ENCODE peak calls at places on chromosomes 5 and 9, in nine cellular contexts. E, X, L, V, J, U, Q, T and W are unnamed samples.
A peak's percentile ranks its signal among the peaks of the same experiment; 100 is the strongest.

GRCh38 chr5:169225830-169226356 is 75.0 kb downstream of the SLIT3 start:
- DNase-seq in E (no peak), Q (no peak), J (no peak), U (no peak), X (no peak), L (no peak), V (no peak), T (no peak), W (no peak)

GRCh38 chr9:111945216-111945615 is 48.6 kb downstream of the UGCG start:
- DNase-seq in J (no peak), U (no peak), V (no peak), E (no peak), T (no peak), X (peak; percentile 65), Q (no peak), L (no peak), W (peak; percentile 10)

GRCh38 chr5:145855842-145856267 is 17.0 kb downstream of the GRXCR2 start:
- DNase-seq in V (no peak), X (no peak), U (no peak), J (no peak), E (no peak), Q (no peak), L (no peak), T (no peak), W (no peak)

GRCh38 chr5:73311291-73312110 is 137.1 kb downstream of the FOXD1 start:
- DNase-seq in J (no peak), T (no peak), U (no peak), L (peak; percentile 82), V (no peak), E (no peak), X (no peak), Q (no peak), W (no peak)

GRCh38 chr9:120065151-120065550 is 514.8 kb downstream of the CDK5RAP2 start:
- DNase-seq in Q (no peak), E (no peak), X (peak; percentile 9), U (no peak), L (no peak), V (no peak), J (no peak), T (no peak), W (no peak)

GRCh38 chr9:132547976-132548730 is 34.3 kb upstream of the BARHL1 start:
- DNase-seq in U (no peak), X (no peak), L (no peak), J (peak; percentile 7), T (no peak), E (no peak), Q (no peak), V (no peak), W (no peak)

GRCh38 chr9:80841888-80842287 is 847.5 kb downstream of the TLE1 start:
- DNase-seq in V (no peak), J (no peak), T (no peak), U (no peak), Q (no peak), X (no peak), E (no peak), L (no peak), W (no peak)

GRCh38 chr5:149824851-149825250 is 94.7 kb downstream of the PPARGC1B start:
- DNase-seq in Q (peak; percentile 65), U (no peak), E (no peak), X (no peak), V (no peak), T (no peak), J (no peak), L (no peak), W (no peak)

GRCh38 chr5:141398608-141399007 is 861 bp downstream of the PCDHGB5 start:
- DNase-seq in E (no peak), Q (no peak), J (no peak), T (no peak), X (no peak), V (no peak), L (no peak), U (no peak), W (no peak)

GRCh38 chr5:141389153-141390042 is 1.9 kb downstream of the PCDHGB4 start:
- DNase-seq in J (peak; percentile 26), V (no peak), L (no peak), Q (no peak), U (no peak), X (no peak), T (no peak), E (no peak), W (no peak)

GRCh38 chr5:141393267-141393666 is 834 bp downstream of the PCDHGA8 start:
- DNase-seq in Q (no peak), E (no peak), T (no peak), J (peak; percentile 23), U (no peak), V (no peak), X (no peak), L (no peak), W (no peak)

GRCh38 chr5:141388661-141389060 is 1.2 kb downstream of the PCDHGB4 start:
- DNase-seq in J (no peak), Q (no peak), T (no peak), E (no peak), U (no peak), X (no peak), L (no peak), V (no peak), W (no peak)

DNA sequence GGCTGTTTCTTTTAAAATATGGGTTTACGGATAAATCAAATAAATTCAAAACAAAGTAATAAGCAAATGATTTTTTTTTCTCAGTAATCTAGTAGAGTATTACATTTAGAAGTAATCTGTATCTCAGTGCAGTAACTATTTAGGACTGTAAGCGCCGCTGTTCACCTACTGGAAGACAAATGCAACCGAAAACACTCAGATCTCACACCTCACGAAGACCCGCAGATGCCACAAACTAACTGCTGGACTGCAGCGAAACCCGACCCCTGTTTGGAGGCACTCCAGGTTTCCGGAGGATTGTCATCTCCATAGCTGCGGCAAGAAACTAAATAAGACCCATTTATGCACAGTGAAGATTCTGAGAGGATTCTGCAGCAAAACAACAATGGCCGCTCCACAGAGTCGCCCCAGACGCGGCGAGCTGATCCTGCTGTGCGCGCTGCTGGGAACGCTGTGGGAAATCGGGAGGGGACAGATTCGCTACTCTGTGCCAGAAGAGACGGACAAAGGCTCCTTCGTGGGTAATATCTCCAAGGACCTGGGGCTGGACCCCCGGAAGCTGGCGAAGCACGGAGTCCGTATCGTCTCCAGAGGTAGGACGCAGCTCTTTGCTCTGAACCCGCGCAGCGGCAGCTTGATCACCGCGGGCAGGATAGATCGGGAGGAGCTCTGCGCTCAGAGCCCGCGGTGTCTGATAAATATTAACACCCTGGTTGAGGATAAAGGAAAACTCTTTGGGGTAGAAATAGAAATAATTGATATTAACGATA is at the start of gene PCDHGA8:
- DNase-seq in T (no peak), V (peak; percentile 21), E (no peak), J (peak; percentile 31), X (peak; percentile 57), L (no peak), U (no peak), Q (no peak), W (no peak)
- H3K9me3 ChIP-seq in T (peaks cover 37% of the 10 kb centered on the region), V (no peaks in the 10 kb centered on the region), E (peaks cover 73% of the 10 kb centered on the region), J (peaks cover 34% of the 10 kb centered on the region), X (no peaks in the 10 kb centered on the region), L (peaks cover 68% of the 10 kb centered on the region), U (peaks cover 9% of the 10 kb centered on the region), Q (no peaks in the 10 kb centered on the region), W (peaks cover 8% of the 10 kb centered on the region)

DNA sequence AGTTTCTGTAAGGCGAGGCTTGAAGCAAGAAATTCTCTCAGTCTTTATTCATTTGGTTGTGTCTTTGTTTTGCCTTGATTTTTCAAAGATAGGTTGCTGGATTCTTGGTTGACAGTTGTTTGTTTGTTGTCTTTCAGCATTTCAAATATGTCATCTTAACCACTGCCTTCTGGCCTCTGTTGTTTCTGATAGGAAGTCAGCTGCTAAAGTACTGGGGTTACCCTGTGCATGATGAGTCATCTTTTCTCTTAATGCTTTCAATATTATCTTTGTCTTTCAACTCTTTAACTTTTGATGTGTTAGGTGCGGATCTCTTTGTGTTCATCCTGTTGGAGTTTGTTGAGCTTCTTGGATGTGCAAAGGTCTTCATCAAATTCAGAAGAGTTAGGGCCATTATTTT is 1571.3 kb downstream of the MAT2B start:
- DNase-seq in Q (no peak), X (peak; percentile 61), E (no peak), U (no peak), J (no peak), L (no peak), T (no peak), V (no peak), W (no peak)
- H3K9me3 ChIP-seq in Q (no peaks in the 10 kb centered on the region), X (no peaks in the 10 kb centered on the region), E (peaks cover 4% of the 10 kb centered on the region), U (no peaks in the 10 kb centered on the region), J (no peaks in the 10 kb centered on the region), L (peaks cover 8% of the 10 kb centered on the region), T (peaks cover 12% of the 10 kb centered on the region), V (peaks cover 6% of the 10 kb centered on the region), W (no peaks in the 10 kb centered on the region)

GRCh38 chr5:178989311-178989710 is 5.8 kb downstream of the GRM6 start:
- DNase-seq in V (no peak), J (no peak), T (no peak), X (no peak), U (no peak), E (no peak), Q (no peak), L (no peak), W (no peak)

GRCh38 chr5:178986326-178986960 is 8.7 kb downstream of the GRM6 start:
- DNase-seq in Q (no peak), L (no peak), J (no peak), X (no peak), E (no peak), T (no peak), V (no peak), U (no peak), W (no peak)

GRCh38 chr5:178991190-178992145 is 3.7 kb downstream of the GRM6 start:
- DNase-seq in U (no peak), Q (no peak), J (no peak), V (no peak), L (no peak), E (no peak), X (no peak), T (no peak), W (no peak)

GRCh38 chr5:178990491-178990890 is 4.6 kb downstream of the GRM6 start:
- DNase-seq in J (no peak), L (no peak), E (no peak), X (no peak), Q (no peak), V (no peak), U (no peak), T (no peak), W (no peak)

DNA sequence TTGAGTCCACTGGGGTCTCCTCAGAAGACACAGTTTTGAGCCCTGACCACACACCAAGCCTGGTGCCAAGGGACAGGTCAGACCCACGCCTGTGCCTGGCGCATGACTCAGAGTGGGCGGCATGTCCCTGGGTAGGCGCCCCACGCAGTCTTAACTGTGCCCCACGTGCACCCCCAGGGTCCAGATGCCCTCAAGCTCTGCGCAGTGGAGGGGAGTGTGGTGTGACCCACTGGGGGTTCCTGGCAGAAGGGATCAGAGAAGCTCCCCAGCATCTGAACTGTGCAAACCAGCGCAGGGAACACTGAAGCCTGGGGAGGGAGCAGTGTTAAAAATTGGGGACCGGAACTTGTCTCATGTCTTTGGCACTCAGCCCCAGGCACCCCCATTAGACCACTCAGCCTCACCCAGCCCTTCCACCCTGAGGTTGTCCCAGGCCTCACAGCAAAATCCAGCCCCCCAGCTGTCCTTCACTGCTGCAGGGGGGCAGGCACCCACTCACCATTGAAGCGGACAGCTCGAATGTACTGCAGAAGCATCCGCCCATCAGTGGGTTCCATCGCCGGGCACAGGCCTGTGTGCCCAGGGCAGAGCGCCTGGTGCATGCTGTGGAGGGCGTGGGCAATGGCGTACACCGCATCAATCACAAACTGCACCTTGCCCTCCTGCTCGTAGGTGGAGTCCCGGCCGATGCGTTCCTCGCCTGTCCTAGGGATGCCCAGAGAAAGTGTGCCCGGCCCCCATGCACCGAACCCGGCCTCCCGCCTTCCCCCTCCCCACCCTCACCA is 6.5 kb downstream of the GRM6 start:
- DNase-seq in U (no peak), X (no peak), T (no peak), L (no peak), J (no peak), E (no peak), Q (no peak), V (no peak), W (no peak)
- H3K9me3 ChIP-seq in U (no peaks in the 10 kb centered on the region), X (no peaks in the 10 kb centered on the region), T (peaks cover 28% of the 10 kb centered on the region), L (peaks cover 15% of the 10 kb centered on the region), J (no peaks in the 10 kb centered on the region), E (peaks cover 34% of the 10 kb centered on the region), Q (no peaks in the 10 kb centered on the region), V (no peaks in the 10 kb centered on the region), W (no peaks in the 10 kb centered on the region)

GRCh38 chr9:36993933-36994764 is 39.9 kb downstream of the PAX5 start:
- DNase-seq in Q (no peak), E (no peak), T (no peak), V (no peak), U (no peak), L (no peak), J (peak; percentile 56), X (no peak), W (no peak)

GRCh38 chr9:36995927-36996471 is 38.1 kb downstream of the PAX5 start:
- DNase-seq in T (peak; percentile 14), J (peak; percentile 84), L (peak; percentile 95), U (peak; percentile 30), X (peak; percentile 49), V (peak; percentile 32), Q (peak; percentile 23), E (no peak), W (peak; percentile 32)

GRCh38 chr9:36999728-37000333 is 34.2 kb downstream of the PAX5 start:
- DNase-seq in V (no peak), J (no peak), L (no peak), U (no peak), Q (no peak), E (no peak), T (no peak), X (no peak), W (no peak)

GRCh38 chr9:36997414-36997813 is 36.7 kb downstream of the PAX5 start:
- DNase-seq in V (no peak), T (no peak), Q (no peak), U (no peak), E (no peak), X (no peak), J (no peak), L (peak; percentile 65), W (no peak)

GRCh38 chr9:36996677-36997076 is 37.4 kb downstream of the PAX5 start:
- DNase-seq in X (no peak), T (no peak), U (no peak), E (no peak), J (no peak), V (no peak), Q (no peak), L (no peak), W (no peak)
- H3K9me3 ChIP-seq in X (no peaks in the 10 kb centered on the region), T (peaks cover 3% of the 10 kb centered on the region), U (no peaks in the 10 kb centered on the region), E (peaks cover under 1% of the 10 kb centered on the region), J (no peaks in the 10 kb centered on the region), V (no peaks in the 10 kb centered on the region), Q (no peaks in the 10 kb centered on the region), L (no peaks in the 10 kb centered on the region), W (peaks cover 2% of the 10 kb centered on the region)